ENCODE peak calls at places on chromosomes 5 and 9, in seven cellular contexts. N, X, L, O, G, J and C are unnamed samples.

GRCh38 chr9:128409998-128410397 is 10.7 kb upstream of the CERCAM start:
- DNase-seq in L (no peak), G (no peak), N (peak), J (peak), O (no peak), X (no peak), C (no peak)

GRCh38 chr9:9752722-9753121 is 860.1 kb downstream of the PTPRD start:
- DNase-seq in J (no peak), X (no peak), N (no peak), O (no peak), L (no peak), G (no peak), C (no peak)

GRCh38 chr5:174159327-174160247 is 114.1 kb downstream of the NSG2 start:
- DNase-seq in O (no peak), G (no peak), X (no peak), J (peak), L (no peak), N (peak), C (no peak)

GRCh38 chr9:20270176-20270575 is 352.1 kb downstream of the MLLT3 start:
- DNase-seq in J (peak), L (no peak), N (no peak), G (no peak), O (no peak), X (no peak), C (no peak)

GRCh38 chr9:130857864-130858730 is 23.0 kb downstream of the ABL1 start:
- DNase-seq in L (peak), G (no peak), O (no peak), N (peak), X (peak), J (peak), C (no peak)

GRCh38 chr9:13354733-13355132 is 75.2 kb upstream of the MPDZ start:
- DNase-seq in J (peak), L (no peak), G (no peak), N (peak), X (no peak), O (no peak), C (no peak)

GRCh38 chr9:124477211-124478013 is 27.2 kb downstream of the ADGRD2 start:
- DNase-seq in N (no peak), L (no peak), G (no peak), X (no peak), O (no peak), J (no peak), C (peak)

GRCh38 chr9:78677326-78677725 is 380.4 kb downstream of the PSAT1 start:
- DNase-seq in L (no peak), O (no peak), G (no peak), N (peak), X (no peak), J (no peak), C (no peak)

GRCh38 chr9:34158362-34158869 is 20.4 kb upstream of the UBAP1 start:
- DNase-seq in X (peak), N (peak), G (no peak), O (no peak), J (peak), L (no peak), C (no peak)

GRCh38 chr5:72788851-72789505 is 27.5 kb upstream of the TNPO1 start:
- DNase-seq in X (no peak), O (peak), G (no peak), N (no peak), L (no peak), J (peak), C (no peak)

GRCh38 chr5:39376293-39376714 is 12.0 kb upstream of the C9 start:
- DNase-seq in N (peak), J (peak), L (no peak), X (peak), G (no peak), O (peak), C (peak)

GRCh38 chr5:72559866-72560766 is 52.9 kb upstream of the ZNF366 start:
- DNase-seq in O (no peak), L (no peak), N (no peak), X (no peak), J (peak), G (no peak), C (no peak)

GRCh38 chr9:32552172-32552872 is at the start of the genes SMIM27 and TOPORS:
- DNase-seq in X (peak), G (peak), N (peak), O (peak), L (peak), J (peak), C (peak)

GRCh38 chr5:91151947-91152346 is 231.2 kb downstream of the ARRDC3 start:
- DNase-seq in J (peak), N (peak), X (no peak), L (peak), G (no peak), O (peak), C (no peak)

GRCh38 chr5:132439521-132440206 is 50.9 kb downstream of the IRF1 start:
- DNase-seq in X (peak), L (peak), N (peak), O (no peak), G (no peak), J (peak), C (no peak)

GRCh38 chr5:103499236-103499635 is 63.4 kb downstream of the NUDT12 start:
- DNase-seq in N (no peak), L (no peak), J (no peak), O (no peak), X (no peak), G (no peak), C (no peak)

GRCh38 chr5:172771439-172772111 is 580 bp upstream of the DUSP1 start:
- DNase-seq in L (no peak), J (peak), X (no peak), N (peak), G (no peak), O (no peak), C (no peak)

GRCh38 chr5:81639556-81639955 is 111.3 kb downstream of the SSBP2 start:
- DNase-seq in L (no peak), N (no peak), O (no peak), X (no peak), G (no peak), J (no peak), C (no peak)

GRCh38 chr5:161421067-161421466 is 125.5 kb downstream of the GABRB2 start:
- DNase-seq in X (no peak), N (no peak), L (no peak), O (no peak), J (no peak), G (no peak), C (no peak)

GRCh38 chr5:110852541-110852940 is 113.7 kb downstream of the SLC25A46 start:
- DNase-seq in G (no peak), O (no peak), X (no peak), L (no peak), N (no peak), J (no peak), C (no peak)

GRCh38 chr5:10264569-10264968 is 14.5 kb downstream of the CCT5 start:
- DNase-seq in O (no peak), X (no peak), N (no peak), G (no peak), L (no peak), J (no peak), C (no peak)

GRCh38 chr5:10259916-10260315 is 9.8 kb downstream of the CCT5 start:
- DNase-seq in L (no peak), X (no peak), J (no peak), O (no peak), N (no peak), G (no peak), C (no peak)

GRCh38 chr5:10261065-10261464 is 11.0 kb downstream of the CCT5 start:
- DNase-seq in X (no peak), N (no peak), O (no peak), G (no peak), L (no peak), J (no peak), C (no peak)

GRCh38 chr5:10262995-10263394 is 12.9 kb downstream of the CCT5 start:
- DNase-seq in J (no peak), X (no peak), G (no peak), N (no peak), O (no peak), L (no peak), C (no peak)

DNA sequence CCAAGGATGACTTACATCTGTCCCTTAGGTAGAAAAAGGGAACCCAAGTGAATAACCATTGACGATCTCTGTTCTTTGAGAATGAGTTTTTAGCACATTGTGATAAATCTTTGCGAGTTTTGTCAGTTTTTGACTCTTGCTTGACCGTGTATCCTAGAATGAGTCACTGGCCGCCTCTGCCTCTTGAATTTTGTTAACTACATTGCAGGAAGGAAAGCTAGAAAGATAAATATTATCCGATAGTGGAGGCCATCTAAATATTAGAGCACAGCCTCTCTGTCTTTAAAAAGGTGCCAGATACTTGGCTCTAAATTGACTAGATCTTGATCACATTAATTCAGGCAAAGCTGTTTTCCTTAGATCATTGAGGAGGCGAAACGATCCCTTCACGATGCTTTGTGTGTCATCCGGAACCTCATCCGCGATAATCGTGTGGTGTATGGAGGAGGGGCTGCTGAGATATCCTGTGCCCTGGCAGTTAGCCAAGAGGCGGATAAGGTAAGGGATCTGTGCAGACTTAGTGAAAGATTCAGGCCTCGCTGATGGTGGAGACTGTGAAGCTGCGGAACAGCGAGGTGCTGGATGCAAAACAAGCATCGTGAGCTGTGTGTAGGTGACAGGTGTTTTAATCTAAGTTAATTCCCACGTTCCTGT is 12.2 kb downstream of the CCT5 start:
- DNase-seq in J (no peak), O (no peak), L (no peak), G (no peak), N (no peak), X (no peak), C (no peak)
- TF ChIP-seq CTCF in J (no peak), O (no peak), L (no peak), G (no peak), N (no peak), X (no peak), C (no peak)

DNA sequence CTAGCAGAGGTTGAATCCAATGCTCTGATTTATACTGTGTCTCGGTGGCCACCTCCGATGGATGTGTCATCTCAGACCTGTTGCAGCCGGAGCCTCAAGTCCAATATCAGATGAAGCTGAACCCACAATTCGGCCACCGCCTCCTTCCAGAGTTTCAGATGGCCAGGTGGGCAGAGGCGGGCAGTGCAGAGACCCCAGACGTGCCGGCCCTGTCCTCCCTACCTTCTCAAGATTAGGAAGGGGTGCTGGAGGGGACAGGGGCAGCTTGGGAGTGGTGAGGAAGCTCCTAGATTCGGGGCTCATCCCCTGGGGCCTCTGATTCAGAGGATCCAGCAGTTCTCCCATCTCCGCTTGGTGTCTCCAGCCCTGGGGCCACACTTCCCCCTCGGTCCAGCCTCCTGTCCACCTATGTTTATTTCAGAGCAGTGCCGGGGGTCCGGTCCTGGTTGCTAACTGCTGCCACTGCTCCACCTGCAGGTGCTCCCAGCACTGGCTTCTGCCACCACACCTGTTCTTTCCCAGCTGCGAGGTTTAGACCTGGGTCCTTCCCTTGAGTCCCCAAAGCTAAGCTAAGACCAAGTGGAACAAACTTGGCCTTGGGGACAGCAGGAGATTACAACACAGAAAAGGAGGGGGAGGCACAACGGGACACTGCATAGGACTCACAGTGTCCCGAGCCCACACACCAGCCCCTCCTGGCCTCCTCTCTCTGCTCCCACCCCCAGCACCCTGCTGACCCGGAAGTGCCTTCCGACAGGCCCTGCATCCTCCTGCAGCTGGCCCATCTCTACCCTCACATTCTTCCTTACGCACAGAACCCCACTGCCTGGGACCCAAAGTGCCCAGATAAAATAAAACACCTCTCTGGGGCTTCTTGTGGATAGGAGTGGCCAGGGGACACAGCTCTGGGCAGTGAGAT is 81.6 kb downstream of the NTNG2 start:
- DNase-seq in O (no peak), X (no peak), J (no peak), G (no peak), N (no peak), L (no peak), C (no peak)
- TF ChIP-seq CTCF in O (no peak), X (no peak), J (no peak), G (no peak), N (no peak), L (no peak), C (no peak)

GRCh38 chr5:15790446-15791005 is 290.5 kb downstream of the FBXL7 start:
- DNase-seq in G (no peak), L (no peak), N (no peak), J (peak), X (no peak), O (no peak), C (no peak)

GRCh38 chr5:15789661-15790060 is 289.7 kb downstream of the FBXL7 start:
- DNase-seq in J (no peak), X (peak), G (no peak), L (no peak), N (no peak), O (no peak), C (no peak)

GRCh38 chr5:15794117-15794985 is 294.4 kb downstream of the FBXL7 start:
- DNase-seq in O (no peak), X (no peak), N (no peak), J (peak), L (no peak), G (no peak), C (no peak)

GRCh38 chr5:15791859-15792258 is 291.9 kb downstream of the FBXL7 start:
- DNase-seq in N (peak), J (peak), L (no peak), O (no peak), X (no peak), G (no peak), C (no peak)

GRCh38 chr5:15791274-15791673 is 291.3 kb downstream of the FBXL7 start:
- DNase-seq in J (peak), O (no peak), G (no peak), X (no peak), N (peak), L (no peak), C (no peak)
- TF ChIP-seq CTCF in J (peak), O (no peak), G (no peak), X (no peak), N (peak), L (no peak), C (no peak)

GRCh38 chr9:86563350-86563749 is 209.1 kb upstream of the TUT7 start:
- DNase-seq in O (no peak), N (peak), L (no peak), J (peak), X (no peak), G (no peak), C (no peak)
- TF ChIP-seq CTCF in O (no peak), N (no peak), L (no peak), J (no peak), X (no peak), G (no peak), C (no peak)

GRCh38 chr5:135966165-135966564 is 11.4 kb upstream of the LECT2 start:
- DNase-seq in L (no peak), G (no peak), J (peak), N (no peak), X (no peak), O (no peak), C (no peak)

GRCh38 chr5:135966790-135967189 is 12.0 kb upstream of the LECT2 start:
- DNase-seq in O (no peak), N (no peak), G (no peak), L (no peak), X (no peak), J (no peak), C (no peak)

GRCh38 chr5:135965504-135965903 is 10.7 kb upstream of the LECT2 start:
- DNase-seq in J (no peak), L (no peak), O (no peak), G (no peak), X (no peak), N (no peak), C (no peak)

GRCh38 chr5:135964670-135965320 is 10.0 kb upstream of the LECT2 start:
- DNase-seq in N (no peak), J (peak), G (no peak), L (no peak), X (no peak), O (no peak), C (no peak)
- TF ChIP-seq CTCF in N (no peak), J (no peak), G (no peak), L (no peak), X (no peak), O (no peak), C (no peak)

GRCh38 chr5:23302438-23302837 is 205.0 kb upstream of the PRDM9 start:
- DNase-seq in N (no peak), J (no peak), G (no peak), O (no peak), X (no peak), L (no peak), C (no peak)
- TF ChIP-seq CTCF in N (no peak), J (no peak), G (no peak), O (no peak), X (no peak), L (no peak), C (no peak)

GRCh38 chr9:68842568-68842967 is 137.5 kb downstream of the PIP5K1B start:
- DNase-seq in L (no peak), J (no peak), O (no peak), X (no peak), G (no peak), N (no peak), C (no peak)

GRCh38 chr9:68843239-68843638 is 138.2 kb downstream of the PIP5K1B start:
- DNase-seq in L (no peak), G (no peak), J (no peak), O (no peak), N (no peak), X (no peak), C (no peak)

GRCh38 chr9:68847765-68848164 is 142.7 kb downstream of the PIP5K1B start:
- DNase-seq in J (no peak), X (no peak), N (no peak), G (no peak), L (no peak), O (no peak), C (no peak)

GRCh38 chr9:68844196-68844595 is 139.2 kb downstream of the PIP5K1B start:
- DNase-seq in L (no peak), N (no peak), X (no peak), O (no peak), J (no peak), G (no peak), C (no peak)

GRCh38 chr9:68844623-68845612 is 139.9 kb downstream of the PIP5K1B start:
- DNase-seq in O (peak), X (peak), L (no peak), N (peak), J (peak), G (no peak), C (peak)
- TF ChIP-seq CTCF in O (no peak), X (peak), L (no peak), N (peak), J (peak), G (peak), C (peak)

GRCh38 chr5:154857091-154857533 is 1.3 kb upstream of the CNOT8 start:
- DNase-seq in L (no peak), J (no peak), O (no peak), N (no peak), X (no peak), G (no peak), C (no peak)
- TF ChIP-seq CTCF in L (no peak), J (no peak), O (no peak), N (no peak), X (no peak), G (no peak), C (no peak)

DNA sequence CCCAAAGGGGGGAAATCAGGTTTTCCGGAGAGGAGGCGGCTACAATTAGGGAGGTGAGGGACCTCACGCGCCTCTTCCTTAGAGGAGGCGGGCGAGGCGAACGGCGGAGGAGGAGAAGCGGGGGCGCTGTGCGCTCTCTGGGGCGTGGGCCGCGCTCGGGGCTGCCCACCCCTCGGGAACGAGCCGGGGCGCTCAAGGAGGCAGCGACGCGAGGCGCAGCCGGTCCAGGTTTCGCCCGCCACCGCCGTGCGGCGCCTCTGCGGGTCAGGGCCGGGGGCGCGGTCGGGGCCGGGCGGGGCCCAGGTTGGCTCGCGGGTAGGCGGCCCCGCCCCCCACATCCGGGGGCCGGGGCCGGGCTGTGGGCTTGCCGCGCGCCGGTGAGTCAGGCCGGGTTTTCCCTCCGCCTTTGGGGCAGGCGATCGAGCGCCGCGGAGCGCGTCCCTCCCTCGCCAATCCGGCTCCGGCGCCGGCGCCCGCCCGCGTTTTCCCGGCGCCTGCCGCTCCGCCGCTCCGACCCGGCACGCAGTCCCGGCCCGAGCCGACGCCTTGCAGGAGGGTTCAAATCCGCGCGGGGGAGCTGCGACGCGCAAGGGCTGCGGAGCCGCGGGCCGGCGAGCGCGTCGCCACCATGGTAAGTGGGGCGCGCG is at the start of gene N4BP3:
- DNase-seq in L (no peak), G (peak), X (no peak), N (peak), J (peak), O (peak), C (peak)
- TF ChIP-seq CTCF in L (no peak), G (no peak), X (no peak), N (no peak), J (no peak), O (no peak), C (no peak)

DNA sequence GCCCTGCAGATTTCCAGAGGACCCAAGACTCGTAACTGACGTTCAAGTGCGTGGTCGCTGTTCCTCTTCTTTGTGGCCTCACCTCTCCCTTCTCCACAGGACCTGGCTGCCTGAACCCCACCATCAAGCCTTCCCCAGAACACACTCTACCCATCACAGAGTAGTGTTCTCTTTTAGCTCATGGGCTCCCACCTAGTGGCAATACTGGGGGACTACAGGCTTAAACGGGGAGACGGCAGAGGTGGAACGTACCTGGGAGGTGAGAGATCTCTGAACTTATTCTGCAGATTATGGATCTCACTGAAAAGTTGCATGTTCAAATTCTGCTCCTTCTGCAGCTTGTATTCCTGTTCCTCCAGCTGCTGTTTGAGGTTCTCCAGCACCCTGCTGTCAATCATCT is 140.8 kb downstream of the CDK5RAP2 start:
- DNase-seq in O (peak), J (peak), L (no peak), G (no peak), X (no peak), N (peak), C (peak)
- TF ChIP-seq CTCF in O (peak), J (peak), L (no peak), G (peak), X (no peak), N (peak), C (peak)